ENCODE peak calls at places on chromosomes 11 and 22, in ten cellular contexts. Y is NCI-H1105; U is smooth muscle cell of the brain vasculature; I is lower leg skin; L is adipocyte; M is right cardiac atrium; F is activated CD4-positive, alpha-beta T cell treated with anti-CD3 and anti-CD28 coated beads for 24 hours; R is brain microvascular endothelial cell; Q is NCI-H1930; A is midbrain. S is an unnamed sample.

GRCh38 chr11:13120691-13121090 is 111.6 kb downstream of the RASSF10 start:
- DNase-seq in Y (no peak), U (no peak), I (no peak), L (peak), M (no peak), F (no peak), R (peak), Q (no peak), A (no peak), S (no peak)

GRCh38 chr11:44556735-44557409 is 8.6 kb upstream of the CD82 start:
- DNase-seq in Y (no peak), U (no peak), I (peak), L (peak), M (peak), F (no peak), R (peak), Q (no peak), A (peak), S (no peak)

GRCh38 chr22:28299760-28300159 is 379.9 kb downstream of the TTC28 start:
- DNase-seq in Y (no peak), U (no peak), I (no peak), L (no peak), M (peak), F (no peak), R (no peak), Q (no peak), A (peak), S (no peak)

GRCh38 chr11:48002565-48002964 is 22.2 kb downstream of the PTPRJ start:
- DNase-seq in Y (no peak), U (no peak), I (no peak), L (no peak), M (no peak), F (no peak), R (no peak), Q (no peak), A (no peak), S (no peak)

GRCh38 chr22:16601437-16602223 is 9.0 kb upstream of the CCT8L2 start:
- DNase-seq in Y (no peak), U (no peak), I (no peak), L (no peak), M (peak), F (no peak), R (no peak), Q (no peak), A (peak), S (no peak)

GRCh38 chr11:117733311-117733710 is 63.7 kb downstream of the DSCAML1 start:
- DNase-seq in Y (no peak), U (no peak), I (no peak), L (no peak), M (no peak), F (no peak), R (no peak), Q (no peak), A (no peak), S (no peak)

GRCh38 chr11:82041764-82042163 is 691.9 kb downstream of the FAM181B start:
- DNase-seq in Y (no peak), U (no peak), I (no peak), L (no peak), M (no peak), F (no peak), R (no peak), Q (no peak), A (no peak), S (no peak)

GRCh38 chr11:19498986-19499669 is 213.5 kb upstream of the NAV2 start:
- DNase-seq in Y (peak), U (no peak), I (no peak), L (no peak), M (no peak), F (no peak), R (peak), Q (no peak), A (no peak), S (no peak)

GRCh38 chr11:130548491-130548833 is 100.0 kb downstream of the ADAMTS15 start:
- DNase-seq in Y (no peak), U (no peak), I (no peak), L (no peak), M (no peak), F (no peak), R (no peak), Q (no peak), A (no peak), S (no peak)

GRCh38 chr22:23070418-23071162 is at the start of gene GNAZ:
- DNase-seq in Y (peak), U (no peak), I (no peak), L (peak), M (peak), F (no peak), R (no peak), Q (no peak), A (peak), S (peak)

GRCh38 chr22:41009222-41009948 is 58.2 kb downstream of the RBX1 start:
- DNase-seq in Y (no peak), U (peak), I (no peak), L (peak), M (no peak), F (no peak), R (no peak), Q (no peak), A (no peak), S (no peak)

GRCh38 chr11:3737386-3737933 is 59.9 kb downstream of the NUP98 start:
- DNase-seq in Y (no peak), U (no peak), I (no peak), L (peak), M (peak), F (no peak), R (no peak), Q (no peak), A (no peak), S (no peak)

GRCh38 chr22:42978453-42979103 is 36.4 kb downstream of the PACSIN2 start:
- DNase-seq in Y (no peak), U (no peak), I (no peak), L (peak), M (peak), F (no peak), R (no peak), Q (no peak), A (no peak), S (no peak)

GRCh38 chr22:49365910-49366309 is 461.8 kb downstream of the BRD1 start:
- DNase-seq in Y (no peak), U (no peak), I (no peak), L (no peak), M (no peak), F (no peak), R (no peak), Q (no peak), A (no peak), S (peak)

GRCh38 chr11:2818503-2818902 is 67.1 kb downstream of the CDKN1C start:
- DNase-seq in Y (no peak), U (no peak), I (no peak), L (no peak), M (peak), F (no peak), R (no peak), Q (no peak), A (no peak), S (peak)

GRCh38 chr11:117910941-117911630 is 18.1 kb downstream of the TMPRSS13 start:
- DNase-seq in Y (no peak), U (no peak), I (no peak), L (no peak), M (no peak), F (no peak), R (no peak), Q (no peak), A (no peak), S (no peak)

GRCh38 chr11:133038850-133039249 is 493.5 kb downstream of the OPCML start:
- DNase-seq in Y (no peak), U (no peak), I (no peak), L (no peak), M (no peak), F (no peak), R (no peak), Q (no peak), A (no peak), S (no peak)

GRCh38 chr11:6631356-6631890 is 12.2 kb upstream of the TPP1 start:
- DNase-seq in Y (no peak), U (no peak), I (no peak), L (no peak), M (no peak), F (no peak), R (no peak), Q (no peak), A (no peak), S (peak)

GRCh38 chr11:84261707-84262106 is 975.5 kb upstream of the CCDC90B start:
- DNase-seq in Y (peak), U (no peak), I (no peak), L (no peak), M (no peak), F (no peak), R (no peak), Q (no peak), A (peak), S (no peak)

GRCh38 chr22:49594078-49594477 is 233.6 kb downstream of the BRD1 start:
- DNase-seq in Y (no peak), U (no peak), I (no peak), L (no peak), M (no peak), F (no peak), R (no peak), Q (no peak), A (no peak), S (peak)

S was measured in kidney.